ENCODE peak calls at places on chromosomes 6 and 20, in seven cellular contexts. One of them, this sample, is unnamed. For H3K36me3, the result is how much of the 10 kb centered on the place peaks cover.

GRCh38 chr6:162940426-162940825 is 212.7 kb downstream of the PACRG start:
- DNase-seq in lower lobe of right lung: no peak
- DNase-seq in astrocyte: no peak
- DNase-seq in hepatocyte: no peak
- DNase-seq in transverse colon: no peak
- DNase-seq in pancreas: no peak
- DNase-seq in ovary: no peak
- DNase-seq in this sample: no peak

GRCh38 chr6:121055572-121056163 is 278.6 kb downstream of the TBC1D32 start:
- DNase-seq in ovary: no peak
- DNase-seq in transverse colon: no peak
- DNase-seq in hepatocyte: peak
- DNase-seq in pancreas: no peak
- DNase-seq in astrocyte: peak
- DNase-seq in lower lobe of right lung: no peak
- DNase-seq in this sample: peak

GRCh38 chr6:40550096-40550731 is 37.0 kb downstream of the LRFN2 start:
- DNase-seq in ovary: no peak
- DNase-seq in hepatocyte: peak
- DNase-seq in pancreas: no peak
- DNase-seq in lower lobe of right lung: no peak
- DNase-seq in transverse colon: peak
- DNase-seq in astrocyte: peak
- DNase-seq in this sample: no peak

GRCh38 chr20:29689411-29690225 is 1567.8 kb upstream of the DEFB115 start:
- DNase-seq in hepatocyte: no peak
- DNase-seq in pancreas: peak
- DNase-seq in ovary: no peak
- DNase-seq in lower lobe of right lung: peak
- DNase-seq in transverse colon: no peak
- DNase-seq in astrocyte: no peak
- DNase-seq in this sample: no peak

GRCh38 chr6:56714273-56714672 is 71.6 kb upstream of the DST start:
- DNase-seq in lower lobe of right lung: no peak
- DNase-seq in hepatocyte: no peak
- DNase-seq in transverse colon: no peak
- DNase-seq in astrocyte: no peak
- DNase-seq in ovary: no peak
- DNase-seq in pancreas: no peak
- DNase-seq in this sample: no peak

GRCh38 chr20:45968801-45969711 is 2.9 kb downstream of the ZNF335 start:
- DNase-seq in hepatocyte: no peak
- DNase-seq in pancreas: peak
- DNase-seq in lower lobe of right lung: peak
- DNase-seq in transverse colon: no peak
- DNase-seq in ovary: no peak
- DNase-seq in astrocyte: peak
- DNase-seq in this sample: no peak

GRCh38 chr6:17505062-17505476 is 95.0 kb upstream of the FAM8A1 start:
- DNase-seq in lower lobe of right lung: no peak
- DNase-seq in transverse colon: no peak
- DNase-seq in astrocyte: no peak
- DNase-seq in pancreas: no peak
- DNase-seq in hepatocyte: no peak
- DNase-seq in ovary: no peak
- DNase-seq in this sample: no peak

GRCh38 chr6:44667668-44668390 is 280.3 kb downstream of the CDC5L start:
- DNase-seq in transverse colon: peak
- DNase-seq in lower lobe of right lung: no peak
- DNase-seq in hepatocyte: peak
- DNase-seq in pancreas: no peak
- DNase-seq in astrocyte: no peak
- DNase-seq in ovary: no peak
- DNase-seq in this sample: no peak

GRCh38 chr20:16802652-16802935 is 54.4 kb downstream of the OTOR start:
- DNase-seq in hepatocyte: no peak
- DNase-seq in astrocyte: no peak
- DNase-seq in ovary: no peak
- DNase-seq in lower lobe of right lung: no peak
- DNase-seq in transverse colon: no peak
- DNase-seq in pancreas: no peak
- DNase-seq in this sample: no peak

GRCh38 chr6:328184-328670 is 35.9 kb downstream of the DUSP22 start:
- DNase-seq in ovary: no peak
- DNase-seq in transverse colon: peak
- DNase-seq in pancreas: no peak
- DNase-seq in astrocyte: peak
- DNase-seq in hepatocyte: peak
- DNase-seq in lower lobe of right lung: peak
- DNase-seq in this sample: peak

GRCh38 chr6:149228276-149228962 is 89.1 kb upstream of the TAB2 start:
- DNase-seq in transverse colon: no peak
- DNase-seq in lower lobe of right lung: no peak
- DNase-seq in astrocyte: no peak
- DNase-seq in pancreas: no peak
- DNase-seq in ovary: no peak
- DNase-seq in hepatocyte: no peak
- DNase-seq in this sample: no peak

GRCh38 chr6:44422534-44422933 is 35.0 kb downstream of the CDC5L start:
- DNase-seq in hepatocyte: no peak
- DNase-seq in astrocyte: no peak
- DNase-seq in pancreas: no peak
- DNase-seq in lower lobe of right lung: no peak
- DNase-seq in transverse colon: no peak
- DNase-seq in ovary: no peak
- DNase-seq in this sample: no peak

GRCh38 chr6:151690768-151691562 is 116.5 kb upstream of the ESR1 start:
- DNase-seq in pancreas: no peak
- DNase-seq in transverse colon: no peak
- DNase-seq in hepatocyte: no peak
- DNase-seq in astrocyte: peak
- DNase-seq in ovary: no peak
- DNase-seq in lower lobe of right lung: no peak
- DNase-seq in this sample: no peak

GRCh38 chr6:112259337-112259675 is 4.9 kb upstream of the LAMA4 start:
- DNase-seq in astrocyte: no peak
- DNase-seq in hepatocyte: no peak
- DNase-seq in lower lobe of right lung: no peak
- DNase-seq in pancreas: no peak
- DNase-seq in ovary: no peak
- DNase-seq in transverse colon: no peak
- DNase-seq in this sample: no peak

DNA sequence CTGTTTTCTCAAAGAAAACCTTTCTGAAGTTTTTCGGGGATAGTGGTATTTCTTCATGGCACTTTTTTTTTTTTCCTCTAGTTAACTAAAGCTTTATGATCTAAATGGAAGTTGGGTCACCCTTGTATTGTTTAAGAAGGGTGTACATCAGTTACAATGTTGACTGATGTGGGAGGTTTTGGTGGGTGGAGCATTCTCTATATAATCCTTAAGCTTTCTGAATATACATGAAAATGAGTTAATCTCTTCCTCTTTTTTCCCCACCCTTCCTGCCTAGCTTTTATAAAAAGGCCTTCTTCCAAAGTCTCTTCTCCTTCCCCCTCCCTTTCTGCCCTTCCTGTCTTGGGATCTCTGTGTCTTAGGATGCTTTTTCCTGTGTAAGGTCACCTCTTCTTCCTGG is 47.2 kb downstream of the DHX35 start:
- DNase-seq in pancreas: no peak
- DNase-seq in hepatocyte: no peak
- DNase-seq in astrocyte: no peak
- DNase-seq in lower lobe of right lung: no peak
- DNase-seq in transverse colon: no peak
- DNase-seq in ovary: no peak
- DNase-seq in this sample: no peak
- H3K36me3 ChIP-seq in pancreas: under half
- H3K36me3 ChIP-seq in hepatocyte: under half
- H3K36me3 ChIP-seq in astrocyte: under half
- H3K36me3 ChIP-seq in lower lobe of right lung: half or more
- H3K36me3 ChIP-seq in transverse colon: under half
- H3K36me3 ChIP-seq in ovary: under half
- H3K36me3 ChIP-seq in this sample: under half

DNA sequence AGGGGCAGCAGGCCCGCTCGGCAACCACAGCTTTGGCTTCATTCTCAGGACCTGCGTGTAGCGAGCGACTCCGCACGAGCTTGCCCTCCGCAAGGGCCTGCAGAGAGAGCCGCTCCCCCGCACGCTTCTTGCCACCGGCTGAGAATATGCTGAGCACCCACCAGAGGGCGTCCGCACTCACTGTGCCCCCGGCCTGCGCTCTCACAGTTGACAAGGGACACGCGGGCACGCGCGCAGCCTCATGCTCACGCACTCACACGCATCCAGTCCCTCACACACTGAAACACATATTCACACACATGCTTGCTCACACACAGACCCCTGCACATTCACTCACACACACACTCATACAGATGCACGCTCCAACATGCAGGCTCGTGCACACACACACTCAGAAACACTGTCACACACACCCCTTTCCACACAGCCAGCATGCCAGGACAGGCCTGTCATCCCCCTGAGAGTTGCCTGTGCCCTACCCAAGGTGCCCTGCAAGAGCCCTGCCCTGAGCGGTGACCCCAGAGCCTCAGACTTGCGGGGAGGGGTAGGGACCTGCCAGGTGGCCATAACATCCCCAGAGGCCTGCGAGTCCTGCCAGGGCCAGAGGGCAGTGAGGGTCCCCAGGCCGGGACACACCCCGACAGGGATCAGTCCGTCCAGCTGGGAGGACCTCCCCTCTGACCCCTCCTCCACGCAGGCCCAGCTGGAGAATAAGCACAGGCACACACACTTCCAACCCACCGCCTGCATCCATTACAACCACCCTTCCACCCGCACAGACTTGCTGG is 174.1 kb downstream of the BMP7 start:
- DNase-seq in hepatocyte: peak
- DNase-seq in pancreas: peak
- DNase-seq in astrocyte: no peak
- DNase-seq in lower lobe of right lung: peak
- DNase-seq in transverse colon: peak
- DNase-seq in ovary: peak
- DNase-seq in this sample: no peak
- TF ChIP-seq CTCF in hepatocyte: peak
- TF ChIP-seq CTCF in pancreas: peak
- TF ChIP-seq CTCF in astrocyte: peak
- TF ChIP-seq CTCF in lower lobe of right lung: peak
- TF ChIP-seq CTCF in transverse colon: peak
- TF ChIP-seq CTCF in ovary: no peak
- TF ChIP-seq CTCF in this sample: peak

DNA sequence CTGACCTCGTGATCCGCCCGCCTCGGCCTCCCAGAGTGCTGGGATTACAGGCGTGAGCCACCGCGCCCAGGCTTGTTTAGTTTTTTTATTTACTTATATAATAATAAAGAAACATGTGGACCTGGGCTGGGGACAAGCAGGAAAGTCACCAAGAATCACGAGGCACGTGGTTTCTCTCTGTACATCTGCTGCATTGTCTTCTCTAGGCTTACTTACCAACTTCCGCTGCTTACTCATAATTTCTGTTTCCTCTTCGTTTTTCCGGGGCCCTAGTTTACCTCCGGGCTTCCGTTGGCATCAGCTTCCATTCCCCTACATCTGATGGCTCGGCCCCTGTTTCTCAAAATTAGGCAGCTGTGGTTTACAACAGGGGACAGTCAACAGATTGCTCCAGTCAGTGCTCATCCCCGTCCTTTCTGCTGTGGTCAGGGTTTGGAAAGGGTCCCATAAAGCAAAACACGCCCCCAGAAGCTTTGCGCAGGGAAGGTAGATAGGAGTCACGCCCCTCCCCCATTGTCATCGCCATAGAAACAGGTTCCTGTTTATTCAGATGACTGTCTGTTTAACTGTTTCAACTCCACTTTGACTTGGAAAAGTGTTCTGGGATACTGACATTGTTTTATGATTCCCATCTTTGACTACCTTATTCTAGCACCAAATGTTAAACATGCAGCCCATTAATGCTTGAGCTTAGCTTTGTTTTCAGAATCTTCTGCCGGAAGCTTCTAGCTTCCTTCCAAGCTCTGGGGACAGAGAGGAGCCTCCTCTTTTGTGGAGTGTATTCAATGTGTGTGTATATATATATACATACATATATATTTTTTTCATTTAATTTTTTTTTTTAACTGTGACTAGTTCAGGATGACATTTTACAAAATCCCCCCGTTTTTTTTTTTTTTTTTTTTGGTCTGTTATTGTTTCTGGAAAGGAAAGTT is 32.0 kb upstream of the TXLNB start:
- DNase-seq in lower lobe of right lung: peak
- DNase-seq in transverse colon: peak
- DNase-seq in hepatocyte: peak
- DNase-seq in ovary: peak
- DNase-seq in pancreas: no peak
- DNase-seq in astrocyte: peak
- DNase-seq in this sample: no peak
- H3K4me3 ChIP-seq in lower lobe of right lung: peak
- H3K4me3 ChIP-seq in transverse colon: peak
- H3K4me3 ChIP-seq in hepatocyte: no peak
- H3K4me3 ChIP-seq in ovary: no peak
- H3K4me3 ChIP-seq in pancreas: no peak
- H3K4me3 ChIP-seq in astrocyte: peak
- H3K4me3 ChIP-seq in this sample: no peak

GRCh38 chr6:89692256-89692655 is 53.7 kb upstream of the LYRM2 start:
- DNase-seq in pancreas: no peak
- DNase-seq in transverse colon: no peak
- DNase-seq in lower lobe of right lung: no peak
- DNase-seq in astrocyte: no peak
- DNase-seq in hepatocyte: no peak
- DNase-seq in ovary: no peak
- DNase-seq in this sample: no peak

GRCh38 chr6:89690944-89691324 is 52.4 kb upstream of the LYRM2 start:
- DNase-seq in transverse colon: no peak
- DNase-seq in astrocyte: no peak
- DNase-seq in lower lobe of right lung: no peak
- DNase-seq in hepatocyte: no peak
- DNase-seq in ovary: no peak
- DNase-seq in pancreas: no peak
- DNase-seq in this sample: no peak

GRCh38 chr6:89688328-89688727 is 49.8 kb upstream of the LYRM2 start:
- DNase-seq in lower lobe of right lung: no peak
- DNase-seq in astrocyte: no peak
- DNase-seq in ovary: no peak
- DNase-seq in transverse colon: no peak
- DNase-seq in pancreas: no peak
- DNase-seq in hepatocyte: no peak
- DNase-seq in this sample: no peak

GRCh38 chr6:89693207-89693606 is 54.7 kb upstream of the LYRM2 start:
- DNase-seq in pancreas: no peak
- DNase-seq in lower lobe of right lung: no peak
- DNase-seq in hepatocyte: no peak
- DNase-seq in transverse colon: no peak
- DNase-seq in astrocyte: no peak
- DNase-seq in ovary: no peak
- DNase-seq in this sample: no peak

DNA sequence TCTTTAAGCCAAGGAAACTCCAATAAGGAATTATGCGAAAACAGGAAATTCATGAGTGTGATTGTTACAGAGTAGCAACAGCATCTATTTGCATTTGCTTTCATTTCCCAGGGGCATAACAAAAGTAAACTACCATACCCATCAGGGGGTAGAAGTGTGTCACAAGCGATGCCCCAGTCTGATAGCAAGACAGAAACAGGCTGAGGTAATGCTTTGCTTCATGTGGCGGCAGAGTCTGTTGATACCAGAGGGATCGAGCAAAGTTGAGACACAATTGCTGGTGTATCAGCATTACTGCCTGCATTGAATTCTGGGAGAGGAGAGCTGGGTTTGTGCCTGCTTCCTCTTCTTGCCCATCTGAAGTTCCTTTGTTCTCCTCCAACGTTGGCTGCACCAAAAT is 51.2 kb upstream of the LYRM2 start:
- DNase-seq in transverse colon: no peak
- DNase-seq in hepatocyte: no peak
- DNase-seq in ovary: no peak
- DNase-seq in astrocyte: no peak
- DNase-seq in pancreas: no peak
- DNase-seq in lower lobe of right lung: no peak
- DNase-seq in this sample: no peak
- H3K36me3 ChIP-seq in transverse colon: under half
- H3K36me3 ChIP-seq in hepatocyte: under half
- H3K36me3 ChIP-seq in ovary: under half
- H3K36me3 ChIP-seq in astrocyte: half or more
- H3K36me3 ChIP-seq in pancreas: under half
- H3K36me3 ChIP-seq in lower lobe of right lung: half or more
- H3K36me3 ChIP-seq in this sample: under half

This sample was measured in keratinocyte.